ENCODE peak calls at places on chromosome 7, in seven cellular contexts. J is ascending aorta; Y is myocyte; A is amygdala; I is tibial artery; B is stimulated activated CD4-positive, alpha-beta T cell treated with anti-CD3 and anti-CD28 coated beads, Interleukin-1b, Interleukin-23, amount 100 ng/mL, for 1 hour; X is NCI-H2029 treated with DMSO at 0.1 percent for 48 hours. T is an unnamed sample.

GRCh38 chr7:157482517-157483120 is 145.8 kb downstream of the DNAJB6 start:
- DNase-seq in J (no peak), Y (no peak), A (no peak), I (no peak), B (no peak), X (no peak), T (no peak)

GRCh38 chr7:91824201-91824600 is 56.3 kb downstream of the MTERF1 start:
- DNase-seq in J (no peak), Y (no peak), A (no peak), I (no peak), B (no peak), X (no peak), T (no peak)

GRCh38 chr7:100604078-100604975 is 2.2 kb downstream of the PCOLCE start:
- DNase-seq in J (no peak), Y (peak; percentile 38), A (no peak), I (peak; percentile 90), B (no peak), X (no peak), T (no peak)

GRCh38 chr7:4706384-4707032 is 24.4 kb downstream of the FOXK1 start:
- DNase-seq in J (no peak), Y (no peak), A (no peak), I (no peak), B (no peak), X (no peak), T (no peak)

GRCh38 chr7:27940341-27940740 is 200.4 kb downstream of the TAX1BP1 start:
- DNase-seq in J (no peak), Y (no peak), A (peak; percentile 64), I (no peak), B (no peak), X (no peak), T (no peak)

GRCh38 chr7:116549370-116549769 is 24.5 kb downstream of the CAV1 start:
- DNase-seq in J (no peak), Y (no peak), A (no peak), I (no peak), B (no peak), X (no peak), T (no peak)

GRCh38 chr7:47441796-47442744 is 139.8 kb downstream of the TNS3 start:
- DNase-seq in J (no peak), Y (peak; percentile 74), A (no peak), I (peak; percentile 35), B (no peak), X (no peak), T (no peak)

GRCh38 chr7:76326646-76327233 is 24.3 kb downstream of the HSPB1 start:
- DNase-seq in J (no peak), Y (no peak), A (no peak), I (no peak), B (no peak), X (no peak), T (no peak)

GRCh38 chr7:142328006-142328405 is 70.1 kb upstream of the PRSS58 start:
- DNase-seq in J (no peak), Y (no peak), A (no peak), I (no peak), B (no peak), X (no peak), T (no peak)

GRCh38 chr7:134420509-134421125 is 38.3 kb downstream of the AKR1B1 start:
- DNase-seq in J (no peak), Y (peak; percentile 92), A (peak; percentile 18), I (no peak), B (no peak), X (no peak), T (no peak)

GRCh38 chr7:1666779-1667565 is 3.1 kb upstream of the ELFN1 start:
- DNase-seq in J (no peak), Y (no peak), A (no peak), I (peak; percentile 62), B (no peak), X (no peak), T (no peak)

GRCh38 chr7:75711634-75712494 is 26.9 kb downstream of the HIP1 start:
- DNase-seq in J (no peak), Y (peak; percentile 89), A (no peak), I (no peak), B (no peak), X (no peak), T (peak; percentile 55)

GRCh38 chr7:19249281-19249680 is 104.1 kb upstream of the FERD3L start:
- DNase-seq in J (no peak), Y (peak; percentile 87), A (no peak), I (no peak), B (no peak), X (no peak), T (no peak)

GRCh38 chr7:79615871-79616640 is 162.6 kb upstream of the MAGI2 start:
- DNase-seq in J (no peak), Y (no peak), A (no peak), I (no peak), B (no peak), X (no peak), T (no peak)

GRCh38 chr7:105011771-105012502 is 2.1 kb upstream of the KMT2E start:
- DNase-seq in J (no peak), Y (peak; percentile 57), A (no peak), I (peak; percentile 76), B (no peak), X (no peak), T (no peak)

GRCh38 chr7:159051916-159052315 is 92.8 kb downstream of the VIPR2 start:
- DNase-seq in J (no peak), Y (no peak), A (no peak), I (no peak), B (no peak), X (no peak), T (no peak)

GRCh38 chr7:128818694-128819093 is 11.5 kb upstream of the FLNC start:
- DNase-seq in J (no peak), Y (no peak), A (no peak), I (no peak), B (no peak), X (no peak), T (no peak)

GRCh38 chr7:46283852-46284251 is 362.8 kb upstream of the IGFBP3 start:
- DNase-seq in J (no peak), Y (peak; percentile 44), A (no peak), I (no peak), B (no peak), X (no peak), T (no peak)

GRCh38 chr7:118949031-118949430 is 724.5 kb downstream of the ANKRD7 start:
- DNase-seq in J (no peak), Y (no peak), A (no peak), I (no peak), B (no peak), X (no peak), T (no peak)

GRCh38 chr7:155408657-155409586 is 49.0 kb upstream of the EN2 start:
- DNase-seq in J (no peak), Y (peak; percentile 39), A (no peak), I (no peak), B (no peak), X (no peak), T (no peak)

GRCh38 chr7:21912305-21912704 is 33.4 kb downstream of the CDCA7L start:
- DNase-seq in J (no peak), Y (no peak), A (no peak), I (no peak), B (no peak), X (no peak), T (no peak)

GRCh38 chr7:20329389-20330175 is 1.1 kb upstream of the ITGB8 start:
- DNase-seq in J (no peak), Y (peak; percentile 90), A (peak; percentile 61), I (peak; percentile 73), B (no peak), X (peak; percentile 49), T (no peak)

GRCh38 chr7:136030330-136030729 is 53.2 kb upstream of the MTPN start:
- DNase-seq in J (no peak), Y (no peak), A (no peak), I (no peak), B (no peak), X (no peak), T (no peak)

GRCh38 chr7:29556405-29557195 is 7.0 kb upstream of the PRR15 start:
- DNase-seq in J (no peak), Y (no peak), A (no peak), I (no peak), B (no peak), X (no peak), T (no peak)

GRCh38 chr7:33300742-33301141 is 171.4 kb downstream of the BBS9 start:
- DNase-seq in J (no peak), Y (no peak), A (no peak), I (no peak), B (no peak), X (no peak), T (no peak)